ENCODE peak calls at places on chromosomes 6 and 20, in eight cellular contexts. G is astrocyte of the spinal cord, K is AG04449, S is ovary, Q is mammary epithelial cell, Y is astrocyte of the cerebellum, E is hepatocyte, R is HFF-Myc. T is an unnamed sample.

GRCh38 chr6:130937942-130938604 is 110.9 kb downstream of the SMLR1 start:
- DNase-seq in S (no peak), K (no peak), R (no peak), Y (no peak), E (no peak), Q (peak), G (peak), T (no peak)

GRCh38 chr6:37049990-37050853 is 44.8 kb downstream of the FGD2 start:
- DNase-seq in E (no peak), Q (no peak), K (no peak), S (no peak), Y (no peak), R (no peak), G (no peak), T (no peak)

GRCh38 chr6:150934380-150934779 is 68.9 kb downstream of the MTHFD1L start:
- DNase-seq in E (no peak), G (peak), R (no peak), Q (peak), K (peak), Y (peak), S (no peak), T (peak)

GRCh38 chr20:9978395-9979004 is 56.3 kb upstream of the ANKEF1 start:
- DNase-seq in Y (peak), S (peak), Q (peak), E (peak), G (peak), R (peak), K (peak), T (peak)

GRCh38 chr6:80437186-80437585 is 330.7 kb downstream of the BCKDHB start:
- DNase-seq in Q (no peak), Y (no peak), S (no peak), E (no peak), K (no peak), R (no peak), G (peak), T (no peak)

GRCh38 chr6:97440590-97441176 is 157.7 kb upstream of the MMS22L start:
- DNase-seq in Q (peak), Y (no peak), G (peak), R (no peak), K (no peak), S (no peak), E (peak), T (peak)

GRCh38 chr6:111765681-111766523 is 107.3 kb downstream of the FYN start:
- DNase-seq in R (no peak), Q (no peak), G (peak), K (peak), S (no peak), E (no peak), Y (no peak), T (no peak)

GRCh38 chr20:41180599-41181333 is 43.4 kb downstream of the PLCG1 start:
- DNase-seq in R (no peak), Q (no peak), G (no peak), S (no peak), Y (no peak), E (no peak), K (no peak), T (no peak)

GRCh38 chr6:7153807-7154206 is 46.0 kb downstream of the RREB1 start:
- DNase-seq in E (no peak), S (no peak), Y (no peak), Q (no peak), R (no peak), K (no peak), G (no peak), T (no peak)

GRCh38 chr6:141354191-141354950 is 778.4 kb upstream of the GJE1 start:
- DNase-seq in E (no peak), Y (no peak), S (no peak), Q (no peak), G (no peak), K (no peak), R (no peak), T (no peak)

GRCh38 chr6:88867841-88868558 is 95.4 kb downstream of the RNGTT start:
- DNase-seq in S (no peak), K (no peak), E (no peak), R (no peak), Y (no peak), G (no peak), Q (peak), T (peak)

GRCh38 chr6:168526841-168527281 is 85.9 kb downstream of the SMOC2 start:
- DNase-seq in Y (no peak), Q (no peak), R (no peak), K (no peak), G (no peak), E (no peak), S (no peak), T (no peak)

GRCh38 chr20:8095648-8096572 is 36.2 kb upstream of the PLCB1 start:
- DNase-seq in E (no peak), S (no peak), Q (no peak), Y (no peak), R (no peak), K (no peak), G (peak), T (peak)

GRCh38 chr20:35907017-35907685 is 47.2 kb downstream of the SCAND1 start:
- DNase-seq in R (no peak), S (no peak), K (no peak), E (no peak), Y (no peak), Q (no peak), G (no peak), T (no peak)

GRCh38 chr6:28136585-28137457 is 4.9 kb upstream of the ZKSCAN8 start:
- DNase-seq in K (peak), Y (peak), R (peak), E (peak), S (peak), Q (peak), G (peak), T (peak)

GRCh38 chr6:28135393-28135792 is 6.3 kb upstream of the ZKSCAN8 start:
- DNase-seq in S (no peak), Q (no peak), Y (no peak), E (no peak), K (no peak), G (no peak), R (no peak), T (no peak)

GRCh38 chr6:28137458-28138020 is 4.1 kb upstream of the ZKSCAN8 start:
- DNase-seq in R (no peak), Q (no peak), G (no peak), Y (no peak), S (no peak), E (peak), K (no peak), T (peak)

GRCh38 chr6:28134716-28135115 is 7.0 kb upstream of the ZKSCAN8 start:
- DNase-seq in K (no peak), Y (no peak), E (no peak), Q (no peak), S (no peak), R (no peak), G (no peak), T (no peak)

GRCh38 chr6:28134015-28134414 is 7.7 kb upstream of the ZKSCAN8 start:
- DNase-seq in E (peak), Q (peak), G (peak), K (no peak), Y (no peak), S (no peak), R (no peak), T (peak)
- TF ChIP-seq CTCF in E (peak), Q (peak), G (peak), K (peak), Y (peak), S (no peak), R (peak), T (peak)

DNA sequence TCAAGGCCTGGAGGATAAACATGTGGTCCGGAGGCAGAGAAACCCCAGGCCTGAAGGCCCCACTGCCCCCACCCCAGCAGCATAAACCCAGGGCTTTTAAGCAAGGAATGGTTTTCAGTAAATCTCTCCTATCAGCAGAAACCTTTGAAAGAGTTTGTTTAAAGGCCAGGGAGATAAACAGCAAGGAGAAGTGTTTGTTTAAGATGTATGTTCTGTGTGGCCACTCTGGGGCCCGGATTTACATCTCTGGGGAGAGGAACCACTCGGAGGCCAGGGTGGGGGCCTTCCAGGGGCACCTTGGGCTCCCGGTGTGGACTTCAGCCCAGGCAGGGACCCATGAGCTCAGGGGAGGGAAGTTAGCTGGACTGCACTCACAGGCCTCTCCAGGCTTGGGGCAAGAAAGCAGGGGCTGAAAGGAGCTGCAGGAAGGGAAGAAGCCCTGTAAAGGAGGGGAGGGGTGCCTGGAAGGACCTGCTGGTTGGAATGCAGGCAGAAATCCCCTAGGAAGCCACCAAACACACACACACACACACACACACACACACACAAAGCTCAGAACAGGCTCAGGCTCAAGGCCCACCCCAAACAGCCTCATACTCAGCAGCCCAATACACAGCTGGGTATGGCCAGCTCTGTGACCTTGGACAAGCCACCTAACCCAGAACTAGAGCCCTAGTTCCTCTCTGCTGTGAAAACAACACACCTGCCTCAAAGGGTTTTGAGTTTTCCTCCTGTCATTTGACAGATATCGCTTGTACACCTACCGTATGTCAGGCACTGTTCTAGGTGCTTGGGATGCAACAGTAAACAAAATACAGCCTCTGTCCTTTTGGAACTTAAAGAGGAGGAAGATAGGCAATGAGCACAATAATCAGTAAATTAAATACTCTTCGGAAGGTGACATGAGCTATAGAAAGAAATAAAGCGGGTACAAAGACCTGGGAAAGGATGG is 26.2 kb upstream of the FOXP4 start:
- DNase-seq in K (no peak), Q (no peak), Y (no peak), R (no peak), S (no peak), E (peak), G (no peak), T (no peak)
- H3K4me3 ChIP-seq in K (no peak), Q (no peak), Y (no peak), R (no peak), S (no peak), E (no peak), G (no peak), T (no peak)

GRCh38 chr6:129136751-129137150 is 253.8 kb downstream of the LAMA2 start:
- DNase-seq in R (no peak), Y (no peak), S (no peak), Q (no peak), K (no peak), E (no peak), G (no peak), T (no peak)

GRCh38 chr6:129135421-129135820 is 252.5 kb downstream of the LAMA2 start:
- DNase-seq in Y (no peak), R (no peak), Q (no peak), S (no peak), E (no peak), G (no peak), K (no peak), T (no peak)

GRCh38 chr6:129133770-129134192 is 250.8 kb downstream of the LAMA2 start:
- DNase-seq in G (peak), Y (no peak), E (no peak), Q (no peak), K (no peak), S (peak), R (no peak), T (no peak)

GRCh38 chr6:129131282-129131681 is 248.3 kb downstream of the LAMA2 start:
- DNase-seq in E (no peak), R (no peak), S (no peak), Y (no peak), G (peak), K (no peak), Q (no peak), T (no peak)

GRCh38 chr6:129134535-129134934 is 251.6 kb downstream of the LAMA2 start:
- DNase-seq in K (no peak), G (no peak), Q (no peak), Y (no peak), E (no peak), R (no peak), S (no peak), T (peak)
- TF ChIP-seq CTCF in K (no peak), G (no peak), Q (peak), Y (no peak), E (no peak), R (no peak), S (no peak), T (peak)

GRCh38 chr6:31464252-31465184 is 33.4 kb upstream of the MICB start:
- DNase-seq in Y (no peak), K (no peak), E (no peak), R (no peak), G (no peak), Q (no peak), S (no peak), T (no peak)

GRCh38 chr6:31462964-31463940 is 34.7 kb upstream of the MICB start:
- DNase-seq in E (peak), S (peak), G (peak), K (no peak), R (no peak), Y (peak), Q (peak), T (peak)

GRCh38 chr6:31465185-31465536 is 32.8 kb upstream of the MICB start:
- DNase-seq in S (no peak), G (no peak), Y (no peak), K (no peak), R (no peak), E (no peak), Q (no peak), T (no peak)

GRCh38 chr6:31460361-31461025 is 37.5 kb upstream of the MICB start:
- DNase-seq in S (no peak), Q (no peak), Y (no peak), K (no peak), E (no peak), R (no peak), G (no peak), T (no peak)

GRCh38 chr6:31462026-31462963 is 35.6 kb upstream of the MICB start:
- DNase-seq in S (no peak), G (no peak), Q (no peak), E (no peak), R (no peak), K (no peak), Y (no peak), T (no peak)
- H3K4me3 ChIP-seq in S (peak), G (no peak), Q (no peak), E (no peak), R (no peak), K (peak), Y (peak), T (no peak)

DNA sequence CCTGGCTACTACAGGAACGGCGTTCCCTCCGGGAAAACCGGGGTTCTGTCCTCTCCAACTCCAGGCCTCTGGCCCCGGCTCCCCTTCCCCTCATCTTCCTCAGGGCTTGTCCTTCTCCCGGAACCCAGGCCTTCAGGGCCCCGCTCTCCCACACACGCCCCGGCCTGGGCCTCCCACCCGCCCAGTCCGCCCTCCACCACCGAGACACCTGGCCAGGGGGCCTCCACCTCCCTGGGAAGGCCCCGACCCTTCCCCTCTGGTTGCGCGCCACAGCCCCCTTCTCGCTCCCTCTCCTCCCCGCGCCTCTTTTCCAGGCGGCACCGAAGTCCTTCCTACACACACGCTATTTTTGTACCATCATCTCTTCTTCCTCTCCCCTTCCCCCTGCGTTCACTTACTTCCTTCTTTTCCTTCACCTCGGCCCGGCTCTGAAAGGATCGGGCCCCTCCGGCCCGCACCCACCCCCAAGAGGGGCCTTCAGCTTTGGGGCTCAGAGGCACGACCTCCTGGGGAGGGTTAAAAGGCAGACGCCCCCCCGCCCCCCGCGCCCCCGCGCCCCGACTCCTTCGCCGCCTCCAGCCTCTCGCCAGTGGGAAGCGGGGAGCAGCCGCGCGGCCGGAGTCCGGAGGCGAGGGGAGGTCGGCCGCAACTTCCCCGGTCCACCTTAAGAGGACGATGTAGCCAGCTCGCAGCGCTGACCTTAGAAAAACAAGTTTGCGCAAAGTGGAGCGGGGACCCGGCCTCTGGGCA is 1.3 kb upstream of the SIRPA start:
- DNase-seq in Q (no peak), Y (no peak), R (no peak), K (no peak), E (no peak), S (peak), G (no peak), T (no peak)
- TF ChIP-seq CTCF in Q (no peak), Y (no peak), R (no peak), K (no peak), E (no peak), S (no peak), G (no peak), T (no peak)

DNA sequence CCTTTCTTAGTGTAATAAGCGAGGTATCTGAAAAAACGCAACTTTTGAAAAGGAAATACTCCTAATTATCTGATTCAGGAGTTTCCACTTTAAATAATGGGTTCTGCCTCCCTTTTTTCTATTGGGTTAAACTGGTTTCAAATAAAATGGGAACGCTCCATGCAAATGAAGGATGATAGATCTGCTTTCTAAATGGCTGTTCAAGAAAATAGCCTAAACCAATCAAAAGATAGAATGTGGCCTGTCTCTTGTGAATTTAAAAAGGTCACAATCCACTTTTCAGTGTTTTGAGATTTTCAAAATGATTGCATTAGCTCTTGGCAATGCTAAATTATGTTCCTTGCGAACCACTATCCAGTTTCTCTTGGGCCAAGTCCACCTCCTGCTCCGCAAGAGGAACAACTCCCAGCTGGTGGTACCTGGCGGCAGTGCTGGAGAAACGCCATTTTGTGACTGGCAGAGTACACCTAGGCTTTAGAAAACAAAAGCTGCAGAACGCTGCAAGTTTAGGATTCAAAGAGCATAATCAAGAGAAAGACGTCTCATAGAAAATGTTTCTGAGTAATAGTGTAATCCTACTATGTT is 56.8 kb downstream of the TRIM38 start:
- DNase-seq in E (no peak), K (no peak), S (peak), R (no peak), G (no peak), Q (no peak), Y (no peak), T (peak)
- H3K4me3 ChIP-seq in E (no peak), K (no peak), S (no peak), R (peak), G (no peak), Q (peak), Y (no peak), T (peak)

GRCh38 chr20:37758332-37758731 is 64.5 kb downstream of the CTNNBL1 start:
- DNase-seq in E (peak), S (no peak), R (no peak), Y (no peak), Q (no peak), K (no peak), G (no peak), T (no peak)
- TF ChIP-seq CTCF in E (peak), S (no peak), R (peak), Y (peak), Q (peak), K (peak), G (peak), T (peak)